ENCODE peak calls at places on chromosomes 3 and 15, in seven cellular contexts. One of them, this sample, is unnamed.

GRCh38 chr3:35296533-35296932 is 342.8 kb upstream of the ARPP21 start:
- DNase-seq in ovary: no peak
- DNase-seq in transverse colon: no peak
- DNase-seq in A549: no peak
- DNase-seq in breast epithelium: no peak
- DNase-seq in upper lobe of left lung: no peak
- DNase-seq in uterus: no peak
- DNase-seq in this sample: no peak

GRCh38 chr3:24933401-24933800 is 438.8 kb upstream of the THRB start:
- DNase-seq in A549: no peak
- DNase-seq in ovary: no peak
- DNase-seq in breast epithelium: no peak
- DNase-seq in transverse colon: no peak
- DNase-seq in uterus: no peak
- DNase-seq in upper lobe of left lung: no peak
- DNase-seq in this sample: no peak

GRCh38 chr15:38325290-38325990 is 72.8 kb downstream of the SPRED1 start:
- DNase-seq in breast epithelium: peak
- DNase-seq in A549: no peak
- DNase-seq in ovary: no peak
- DNase-seq in uterus: no peak
- DNase-seq in transverse colon: no peak
- DNase-seq in upper lobe of left lung: no peak
- DNase-seq in this sample: no peak

GRCh38 chr3:40317061-40317676 is 7.7 kb downstream of the EIF1B start:
- DNase-seq in transverse colon: peak
- DNase-seq in uterus: no peak
- DNase-seq in ovary: no peak
- DNase-seq in A549: peak
- DNase-seq in upper lobe of left lung: no peak
- DNase-seq in breast epithelium: no peak
- DNase-seq in this sample: peak

GRCh38 chr3:164641071-164641470 is 437.2 kb downstream of the SI start:
- DNase-seq in transverse colon: no peak
- DNase-seq in breast epithelium: no peak
- DNase-seq in ovary: no peak
- DNase-seq in A549: no peak
- DNase-seq in uterus: no peak
- DNase-seq in upper lobe of left lung: no peak
- DNase-seq in this sample: no peak

GRCh38 chr3:38579551-38580449 is 69.7 kb downstream of the SCN5A start:
- DNase-seq in ovary: no peak
- DNase-seq in uterus: no peak
- DNase-seq in transverse colon: peak
- DNase-seq in breast epithelium: no peak
- DNase-seq in A549: no peak
- DNase-seq in upper lobe of left lung: peak
- DNase-seq in this sample: no peak

GRCh38 chr15:40843183-40843884 is 514 bp upstream of the SPINT1 start:
- DNase-seq in upper lobe of left lung: no peak
- DNase-seq in uterus: no peak
- DNase-seq in transverse colon: no peak
- DNase-seq in breast epithelium: no peak
- DNase-seq in A549: no peak
- DNase-seq in ovary: no peak
- DNase-seq in this sample: no peak

GRCh38 chr3:81472600-81473362 is 288.7 kb downstream of the GBE1 start:
- DNase-seq in breast epithelium: no peak
- DNase-seq in A549: no peak
- DNase-seq in uterus: no peak
- DNase-seq in upper lobe of left lung: no peak
- DNase-seq in ovary: no peak
- DNase-seq in transverse colon: no peak
- DNase-seq in this sample: no peak

DNA sequence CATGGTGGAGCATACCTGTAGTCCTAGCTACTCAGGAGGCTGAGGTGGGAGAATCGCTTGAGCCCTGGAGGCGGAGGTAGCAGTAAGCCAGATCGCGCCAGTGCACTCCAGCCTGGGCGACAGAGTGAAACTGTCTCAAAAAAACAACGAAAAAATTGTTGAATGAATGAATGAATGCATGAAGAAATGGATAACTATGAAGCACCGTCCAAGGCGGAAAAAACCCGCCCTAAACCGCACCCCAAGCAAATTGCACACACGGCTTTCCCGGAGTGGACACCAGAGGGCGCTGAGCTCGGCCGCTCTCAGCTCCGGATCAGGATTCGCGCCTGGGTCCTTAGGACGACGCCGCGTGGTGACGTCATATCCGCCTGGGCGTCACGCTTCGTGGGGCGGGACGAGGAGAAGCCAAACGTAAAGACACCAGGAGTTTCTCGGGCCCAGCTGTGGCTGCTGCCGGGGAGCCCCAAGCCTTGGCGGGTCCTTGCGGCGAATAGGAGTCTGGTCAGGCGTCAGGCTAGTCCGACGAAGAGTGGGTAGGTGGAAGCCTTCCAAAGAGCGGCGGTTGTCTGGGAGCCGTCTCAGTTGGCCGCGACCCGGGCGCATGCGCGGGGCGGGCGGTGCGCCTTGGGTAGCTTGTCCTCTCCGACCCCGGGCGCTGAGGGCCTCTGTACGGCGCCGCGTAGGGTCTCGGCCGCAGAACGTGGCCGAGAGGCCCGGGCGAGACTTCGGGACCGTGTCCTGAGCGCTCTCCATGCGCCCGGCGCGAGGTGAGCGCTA is at the start of the genes HTD2 and RPP14:
- DNase-seq in transverse colon: peak
- DNase-seq in ovary: peak
- DNase-seq in breast epithelium: peak
- DNase-seq in uterus: peak
- DNase-seq in A549: peak
- DNase-seq in upper lobe of left lung: peak
- DNase-seq in this sample: peak
- TF ChIP-seq POLR2A in transverse colon: peak
- TF ChIP-seq POLR2A in ovary: peak
- TF ChIP-seq POLR2A in breast epithelium: peak
- TF ChIP-seq POLR2A in uterus: peak
- TF ChIP-seq POLR2A in A549: peak
- TF ChIP-seq POLR2A in upper lobe of left lung: peak
- TF ChIP-seq POLR2A in this sample: no peak

DNA sequence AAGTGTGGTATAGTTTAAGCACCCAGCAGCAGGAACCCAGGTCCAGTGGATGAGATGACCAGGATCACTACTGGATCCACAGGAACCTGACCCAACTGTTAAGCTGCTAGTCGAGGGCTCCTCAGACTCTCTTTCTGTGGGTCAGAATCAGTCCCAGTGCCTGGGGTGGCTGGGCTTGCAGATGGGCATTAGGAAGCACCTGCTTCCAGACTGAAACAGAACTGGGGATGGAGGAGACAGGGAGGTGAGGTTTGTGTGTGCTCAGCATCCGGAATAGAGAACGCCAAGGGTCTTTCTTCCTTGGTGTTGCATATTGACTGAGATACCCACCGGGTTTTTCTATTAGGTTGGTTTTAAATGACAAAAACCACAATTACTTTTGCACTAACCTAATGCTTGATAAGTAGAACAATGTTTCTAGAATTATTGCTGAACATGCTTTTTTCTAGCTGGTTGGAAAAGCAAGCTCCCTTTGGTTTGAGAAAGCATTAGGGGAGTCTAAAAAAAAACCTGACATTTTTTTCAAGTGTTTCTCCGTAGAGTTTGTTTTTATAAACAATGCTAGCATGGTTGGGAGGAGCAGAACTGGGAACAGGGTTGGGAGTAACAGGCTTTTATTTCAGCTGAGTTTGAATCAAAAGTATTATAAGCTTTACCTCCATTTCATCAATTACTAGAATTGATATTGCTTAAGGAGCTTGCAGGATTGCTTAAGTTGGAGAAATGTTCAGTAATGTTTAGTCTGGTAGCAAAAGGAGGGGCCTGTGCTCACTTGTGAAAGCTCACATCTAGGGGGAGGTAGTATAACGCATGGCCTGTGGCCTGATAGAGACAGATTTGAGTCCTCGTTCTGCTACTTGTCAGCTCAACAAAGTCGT is 913 bp downstream of the ST3GAL6 start:
- DNase-seq in breast epithelium: no peak
- DNase-seq in uterus: no peak
- DNase-seq in ovary: no peak
- DNase-seq in transverse colon: no peak
- DNase-seq in A549: no peak
- DNase-seq in upper lobe of left lung: no peak
- DNase-seq in this sample: no peak
- H3K4me3 ChIP-seq in breast epithelium: no peak
- H3K4me3 ChIP-seq in uterus: no peak
- H3K4me3 ChIP-seq in ovary: no peak
- H3K4me3 ChIP-seq in transverse colon: no peak
- H3K4me3 ChIP-seq in A549: no peak
- H3K4me3 ChIP-seq in upper lobe of left lung: peak
- H3K4me3 ChIP-seq in this sample: no peak

DNA sequence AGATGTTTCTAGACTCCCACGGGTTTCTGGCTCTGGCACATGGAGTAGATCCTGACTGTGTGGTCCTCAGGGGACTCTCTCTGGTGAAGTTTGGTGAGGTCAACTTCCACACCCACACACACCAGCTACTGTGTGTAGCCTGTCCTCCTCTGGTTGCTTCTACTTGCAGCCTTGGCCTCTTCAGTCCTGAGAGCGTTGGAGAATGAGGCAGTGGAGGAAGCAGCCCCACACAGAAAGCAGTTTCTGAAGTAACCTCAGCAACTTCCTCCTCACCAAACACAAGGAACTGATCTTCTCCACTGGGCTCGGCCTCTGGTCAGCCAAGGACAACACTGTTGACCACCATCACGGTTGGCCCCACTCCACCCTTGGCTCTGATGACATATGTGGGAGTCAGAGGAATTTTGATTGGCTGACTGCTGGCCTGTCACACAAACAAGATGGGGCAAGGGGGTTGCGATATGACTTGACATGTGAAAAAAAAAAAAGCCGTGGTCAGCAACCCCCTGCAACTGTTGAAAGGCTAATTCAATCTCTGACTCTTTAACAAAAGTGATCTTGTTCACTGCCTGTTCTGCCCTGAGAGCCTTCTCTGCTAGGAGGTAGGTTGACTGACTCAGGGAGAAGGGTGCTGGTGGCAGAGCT is 19.6 kb downstream of the CD86 start:
- DNase-seq in breast epithelium: no peak
- DNase-seq in uterus: no peak
- DNase-seq in upper lobe of left lung: no peak
- DNase-seq in transverse colon: peak
- DNase-seq in ovary: no peak
- DNase-seq in A549: no peak
- DNase-seq in this sample: no peak
- TF ChIP-seq POLR2A in breast epithelium: no peak
- TF ChIP-seq POLR2A in uterus: no peak
- TF ChIP-seq POLR2A in upper lobe of left lung: no peak
- TF ChIP-seq POLR2A in transverse colon: no peak
- TF ChIP-seq POLR2A in ovary: no peak
- TF ChIP-seq POLR2A in A549: no peak
- TF ChIP-seq POLR2A in this sample: no peak

GRCh38 chr3:105865016-105865623 is 3.7 kb downstream of the CBLB start:
- DNase-seq in uterus: no peak
- DNase-seq in ovary: no peak
- DNase-seq in A549: no peak
- DNase-seq in breast epithelium: no peak
- DNase-seq in transverse colon: no peak
- DNase-seq in upper lobe of left lung: no peak
- DNase-seq in this sample: no peak

GRCh38 chr3:105863608-105864007 is 5.2 kb downstream of the CBLB start:
- DNase-seq in transverse colon: no peak
- DNase-seq in upper lobe of left lung: no peak
- DNase-seq in breast epithelium: no peak
- DNase-seq in uterus: no peak
- DNase-seq in A549: no peak
- DNase-seq in ovary: no peak
- DNase-seq in this sample: no peak

GRCh38 chr3:105860649-105861048 is 8.2 kb downstream of the CBLB start:
- DNase-seq in uterus: no peak
- DNase-seq in A549: no peak
- DNase-seq in upper lobe of left lung: no peak
- DNase-seq in ovary: no peak
- DNase-seq in transverse colon: no peak
- DNase-seq in breast epithelium: no peak
- DNase-seq in this sample: no peak

GRCh38 chr3:105865867-105866350 is 2.9 kb downstream of the CBLB start:
- DNase-seq in breast epithelium: no peak
- DNase-seq in ovary: no peak
- DNase-seq in A549: no peak
- DNase-seq in uterus: no peak
- DNase-seq in transverse colon: no peak
- DNase-seq in upper lobe of left lung: no peak
- DNase-seq in this sample: no peak

GRCh38 chr3:105862217-105862616 is 6.6 kb downstream of the CBLB start:
- DNase-seq in breast epithelium: no peak
- DNase-seq in A549: no peak
- DNase-seq in ovary: no peak
- DNase-seq in upper lobe of left lung: no peak
- DNase-seq in transverse colon: no peak
- DNase-seq in uterus: no peak
- DNase-seq in this sample: no peak
- H3K4me3 ChIP-seq in breast epithelium: no peak
- H3K4me3 ChIP-seq in A549: no peak
- H3K4me3 ChIP-seq in ovary: no peak
- H3K4me3 ChIP-seq in upper lobe of left lung: no peak
- H3K4me3 ChIP-seq in transverse colon: no peak
- H3K4me3 ChIP-seq in uterus: no peak
- H3K4me3 ChIP-seq in this sample: no peak

This sample was measured in lower leg skin.